ENCODE peak calls at places on chromosome 22, in eight cellular contexts. P is breast epithelium; G is IMR-90; B is germinal center; C is stimulated activated effector memory CD8-positive, alpha-beta T cell treated with anti-CD3 and anti-CD28 coated beads, Interleukin-12 subunit alpha, Interleukin-12 subunit beta, amount 100 ng/mL, for 72 hours; Z is GM20000; A is tibial artery; O is A549. I is an unnamed sample.

GRCh38 chr22:17086301-17086700 is 1.5 kb downstream of the IL17RA start:
- DNase-seq in P (no peak), G (no peak), B (no peak), C (no peak), Z (no peak), A (peak; percentile 51), O (no peak), I (no peak)

GRCh38 chr22:21832291-21833290 is 34.9 kb downstream of the MAPK1 start:
- DNase-seq in P (no peak), G (peak; percentile 9), B (no peak), C (no peak), Z (no peak), A (no peak), O (no peak), I (no peak)

GRCh38 chr22:32803020-32803758 is 1.7 kb downstream of the TIMP3 start:
- DNase-seq in P (no peak), G (peak; percentile 70), B (no peak), C (no peak), Z (no peak), A (peak; percentile 71), O (no peak), I (no peak)

GRCh38 chr22:46061431-46062231 is 84.7 kb upstream of the WNT7B start:
- DNase-seq in P (peak; percentile 18), G (no peak), B (no peak), C (no peak), Z (no peak), A (peak; percentile 67), O (no peak), I (no peak)

GRCh38 chr22:24500251-24500820 is 5.2 kb downstream of the UPB1 start:
- DNase-seq in P (no peak), G (no peak), B (no peak), C (no peak), Z (no peak), A (no peak), O (no peak), I (no peak)

GRCh38 chr22:29096736-29097669 is 24.2 kb downstream of the KREMEN1 start:
- DNase-seq in P (no peak), G (peak; percentile 30), B (no peak), C (no peak), Z (no peak), A (no peak), O (no peak), I (no peak)

GRCh38 chr22:23565288-23565941 is 14.7 kb downstream of the IGLL1 start:
- DNase-seq in P (no peak), G (no peak), B (no peak), C (no peak), Z (peak; percentile 49), A (peak; percentile 53), O (peak; percentile 22), I (no peak)

GRCh38 chr22:37154925-37155712 is 5.4 kb upstream of the IL2RB start:
- DNase-seq in P (no peak), G (no peak), B (no peak), C (no peak), Z (no peak), A (no peak), O (no peak), I (no peak)

GRCh38 chr22:39312410-39312809 is 7.0 kb downstream of the RPL3 start:
- DNase-seq in P (no peak), G (no peak), B (no peak), C (no peak), Z (no peak), A (no peak), O (no peak), I (no peak)

GRCh38 chr22:46761539-46762237 is 762 bp upstream of the TBC1D22A start:
- DNase-seq in P (no peak), G (peak; percentile 9), B (no peak), C (no peak), Z (no peak), A (no peak), O (no peak), I (no peak)

GRCh38 chr22:41380993-41381328 is 781 bp upstream of the TEF start:
- DNase-seq in P (peak; percentile 87), G (peak; percentile 94), B (no peak), C (no peak), Z (no peak), A (peak; percentile 95), O (peak; percentile 48), I (peak; percentile 88)

GRCh38 chr22:45458532-45458931 is 44.2 kb upstream of the FBLN1 start:
- DNase-seq in P (no peak), G (no peak), B (no peak), C (no peak), Z (no peak), A (no peak), O (no peak), I (no peak)

GRCh38 chr22:36145881-36146280 is 14.7 kb downstream of the APOL3 start:
- DNase-seq in P (peak; percentile 43), G (no peak), B (no peak), C (no peak), Z (no peak), A (no peak), O (no peak), I (no peak)

GRCh38 chr22:46649176-46650077 is 29.2 kb downstream of the GRAMD4 start:
- DNase-seq in P (no peak), G (peak; percentile 71), B (no peak), C (no peak), Z (no peak), A (no peak), O (peak; percentile 93), I (no peak)

GRCh38 chr22:37303821-37304274 is 21.5 kb downstream of the CYTH4 start:
- DNase-seq in P (no peak), G (peak; percentile 95), B (no peak), C (peak; percentile 57), Z (no peak), A (no peak), O (peak; percentile 67), I (no peak)

GRCh38 chr22:23823331-23823791 is 15.4 kb downstream of the DERL3 start:
- DNase-seq in P (peak; percentile 39), G (no peak), B (no peak), C (no peak), Z (no peak), A (no peak), O (no peak), I (no peak)

GRCh38 chr22:37231406-37232139 is 12.5 kb downstream of the RAC2 start:
- DNase-seq in P (no peak), G (no peak), B (no peak), C (no peak), Z (no peak), A (no peak), O (no peak), I (no peak)

GRCh38 chr22:43257549-43257948 is 70.6 kb upstream of the TTLL12 start:
- DNase-seq in P (no peak), G (no peak), B (no peak), C (no peak), Z (no peak), A (no peak), O (no peak), I (no peak)

GRCh38 chr22:49009359-49010063 is 818.2 kb downstream of the BRD1 start:
- DNase-seq in P (no peak), G (no peak), B (no peak), C (no peak), Z (no peak), A (no peak), O (no peak), I (no peak)

GRCh38 chr22:44685384-44686056 is 16.5 kb upstream of the PRR5 start:
- DNase-seq in P (peak; percentile 37), G (peak; percentile 51), B (peak; percentile 77), C (peak; percentile 68), Z (peak; percentile 76), A (no peak), O (peak; percentile 53), I (peak; percentile 83)

GRCh38 chr22:21641417-21641794 is 696 bp upstream of the SDF2L1 start:
- DNase-seq in P (peak; percentile 26), G (peak; percentile 55), B (no peak), C (no peak), Z (peak; percentile 52), A (no peak), O (peak; percentile 61), I (peak; percentile 67)

GRCh38 chr22:50577987-50578775 is at the start of gene CPT1B:
- DNase-seq in P (no peak), G (peak; percentile 26), B (no peak), C (no peak), Z (peak; percentile 30), A (peak; percentile 60), O (no peak), I (no peak)

GRCh38 chr22:22450343-22450839 is 58.2 kb downstream of the ZNF280B start:
- DNase-seq in P (no peak), G (no peak), B (peak; percentile 76), C (no peak), Z (peak; percentile 84), A (no peak), O (no peak), I (no peak)

GRCh38 chr22:21816787-21817496 is 50.5 kb downstream of the MAPK1 start:
- DNase-seq in P (no peak), G (peak; percentile 95), B (peak; percentile 79), C (peak; percentile 10), Z (peak; percentile 65), A (no peak), O (peak; percentile 61), I (no peak)

GRCh38 chr22:43510226-43511070 is 98.6 kb downstream of the MPPED1 start:
- DNase-seq in P (no peak), G (no peak), B (no peak), C (no peak), Z (no peak), A (no peak), O (no peak), I (no peak)

GRCh38 chr22:44091021-44091721 is 67.1 kb downstream of the PARVB start:
- DNase-seq in P (no peak), G (no peak), B (no peak), C (no peak), Z (no peak), A (no peak), O (peak; percentile 22), I (no peak)

GRCh38 chr22:24191381-24191841 is 10.1 kb downstream of the SUSD2 start:
- DNase-seq in P (no peak), G (no peak), B (no peak), C (no peak), Z (no peak), A (no peak), O (no peak), I (no peak)

GRCh38 chr22:37659066-37659896 is 758 bp downstream of the PDXP start:
- DNase-seq in P (no peak), G (no peak), B (peak; percentile 71), C (no peak), Z (peak; percentile 60), A (no peak), O (no peak), I (no peak)

GRCh38 chr22:33896154-33896800 is 24.0 kb downstream of the LARGE1 start:
- DNase-seq in P (no peak), G (no peak), B (peak; percentile 15), C (no peak), Z (no peak), A (no peak), O (no peak), I (no peak)

GRCh38 chr22:32202539-32203180 is 2.2 kb downstream of the RFPL2 start:
- DNase-seq in P (no peak), G (peak; percentile 22), B (peak; percentile 16), C (no peak), Z (no peak), A (no peak), O (peak; percentile 78), I (peak; percentile 78)

GRCh38 chr22:36341640-36342041 is 46.1 kb downstream of the MYH9 start:
- DNase-seq in P (no peak), G (no peak), B (no peak), C (no peak), Z (no peak), A (no peak), O (no peak), I (no peak)

GRCh38 chr22:35604671-35605457 is 12.3 kb downstream of the MB start:
- DNase-seq in P (no peak), G (no peak), B (no peak), C (no peak), Z (no peak), A (no peak), O (no peak), I (no peak)

I was measured in T47D.